ENCODE peak calls at places on chromosome 1, in nine cellular contexts. X, F, V, K, G, P, N, R and H are unnamed samples.

GRCh38 chr1:91830242-91831131 is 55.5 kb downstream of the TGFBR3 start:
- DNase-seq in G (peak), N (no peak), R (no peak), F (no peak), P (no peak), K (peak), X (no peak), V (no peak), H (peak)

GRCh38 chr1:69791311-69791710 is 223.6 kb downstream of the LRRC7 start:
- DNase-seq in P (no peak), G (no peak), X (no peak), F (no peak), R (no peak), K (peak), N (no peak), V (no peak), H (no peak)

GRCh38 chr1:84379128-84379527 is 19.2 kb upstream of the DNASE2B start:
- DNase-seq in P (no peak), F (no peak), K (peak), V (no peak), N (no peak), G (no peak), X (no peak), R (no peak), H (peak)

GRCh38 chr1:162538815-162539431 is 22.6 kb upstream of the UAP1 start:
- DNase-seq in F (no peak), R (no peak), V (no peak), K (peak), X (no peak), P (peak), G (no peak), N (no peak), H (peak)

GRCh38 chr1:182392045-182393028 is 747 bp upstream of the GLUL start:
- DNase-seq in F (no peak), P (no peak), G (peak), V (peak), X (no peak), R (no peak), N (no peak), K (peak), H (peak)

GRCh38 chr1:11967028-11967547 is 13.2 kb upstream of the MFN2 start:
- DNase-seq in G (peak), N (peak), K (peak), P (peak), R (peak), X (peak), V (peak), F (peak), H (peak)

GRCh38 chr1:204128964-204129896 is 22.6 kb downstream of the ETNK2 start:
- DNase-seq in R (peak), X (peak), V (peak), G (peak), P (no peak), F (peak), K (peak), N (peak), H (peak)

GRCh38 chr1:101136739-101137138 is 100.1 kb upstream of the S1PR1 start:
- DNase-seq in R (peak), G (no peak), F (peak), K (peak), X (peak), N (no peak), V (peak), P (no peak), H (peak)

GRCh38 chr1:117930484-117930883 is 945 bp downstream of the WDR3 start:
- DNase-seq in G (no peak), V (peak), K (peak), P (no peak), X (peak), N (peak), R (no peak), F (no peak), H (no peak)

GRCh38 chr1:27418326-27418761 is 25.9 kb downstream of the GPR3 start:
- DNase-seq in K (peak), V (no peak), X (no peak), G (peak), P (no peak), F (no peak), R (peak), N (no peak), H (peak)

GRCh38 chr1:186945146-186945545 is 116.4 kb downstream of the PLA2G4A start:
- DNase-seq in K (no peak), F (no peak), G (no peak), P (no peak), X (no peak), V (no peak), R (no peak), N (no peak), H (no peak)

GRCh38 chr1:186949173-186949572 is 120.4 kb downstream of the PLA2G4A start:
- DNase-seq in K (no peak), V (no peak), N (no peak), X (no peak), R (no peak), G (no peak), F (no peak), P (no peak), H (no peak)

GRCh38 chr1:186953876-186954275 is 125.1 kb downstream of the PLA2G4A start:
- DNase-seq in F (no peak), P (no peak), G (no peak), K (no peak), N (no peak), V (no peak), X (no peak), R (no peak), H (no peak)

GRCh38 chr1:186948542-186948941 is 119.8 kb downstream of the PLA2G4A start:
- DNase-seq in F (no peak), R (no peak), X (no peak), N (no peak), K (peak), G (no peak), P (no peak), V (no peak), H (no peak)

GRCh38 chr1:186950547-186950946 is 121.8 kb downstream of the PLA2G4A start:
- DNase-seq in G (no peak), K (peak), N (no peak), V (no peak), X (no peak), P (peak), R (no peak), F (no peak), H (peak)
- TF ChIP-seq EZH2phosphoT487 in G (no peak), K (no peak), N (no peak), V (no peak), X (no peak), P (no peak), R (no peak), F (no peak), H (no peak)

GRCh38 chr1:32592953-32593352 is 53.7 kb downstream of the ZBTB8A start:
- DNase-seq in X (no peak), K (peak), P (no peak), F (no peak), G (no peak), R (no peak), N (no peak), V (no peak), H (no peak)
- TF ChIP-seq EZH2phosphoT487 in X (no peak), K (no peak), P (no peak), F (no peak), G (no peak), R (no peak), N (no peak), V (no peak), H (no peak)

DNA sequence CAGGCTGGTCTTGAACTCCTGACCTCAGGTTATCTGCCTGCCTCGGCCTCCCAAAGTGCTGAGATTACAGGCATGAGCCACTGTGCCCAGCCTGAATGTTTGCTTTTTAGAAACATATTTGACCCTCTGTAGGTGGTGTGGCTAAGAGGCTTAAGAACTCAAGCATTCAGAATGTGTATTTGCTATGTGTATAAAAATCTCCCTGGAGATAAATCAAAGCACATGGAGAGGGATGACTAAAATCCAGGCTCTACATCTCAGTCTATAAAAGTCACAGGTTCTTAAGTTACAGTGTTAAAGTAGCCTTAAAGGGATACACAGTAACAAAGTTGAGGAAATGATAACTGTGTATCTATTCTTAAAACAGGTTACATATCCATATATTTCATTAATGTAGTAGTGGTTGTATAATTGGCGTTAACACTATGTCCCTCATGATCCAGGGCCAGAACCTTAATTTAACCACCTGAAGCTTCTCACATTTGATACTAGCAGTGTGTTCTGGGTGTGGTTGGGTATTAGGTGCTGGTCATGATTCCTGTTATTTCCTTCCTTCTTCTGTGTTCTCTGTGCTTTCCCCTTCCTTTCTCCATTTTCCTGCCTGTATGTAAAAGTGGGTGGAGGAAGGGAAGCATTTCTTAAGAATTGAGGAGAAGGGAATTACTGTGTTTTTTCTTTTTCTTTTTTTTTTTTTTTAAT is 16.2 kb downstream of the GIPC2 start:
- DNase-seq in K (peak), F (no peak), V (no peak), G (peak), N (no peak), R (no peak), X (no peak), P (no peak), H (peak)
- TF ChIP-seq EZH2phosphoT487 in K (no peak), F (no peak), V (no peak), G (no peak), N (no peak), R (no peak), X (no peak), P (no peak), H (no peak)

GRCh38 chr1:230414102-230414501 is 12.0 kb downstream of the PGBD5 start:
- DNase-seq in K (no peak), G (no peak), F (no peak), X (no peak), V (no peak), P (no peak), N (no peak), R (no peak), H (no peak)

GRCh38 chr1:230415405-230416119 is 10.6 kb downstream of the PGBD5 start:
- DNase-seq in F (no peak), G (no peak), X (no peak), N (peak), R (no peak), V (no peak), P (no peak), K (no peak), H (no peak)

GRCh38 chr1:230414694-230415093 is 11.4 kb downstream of the PGBD5 start:
- DNase-seq in N (no peak), K (no peak), P (no peak), X (no peak), R (no peak), V (no peak), F (no peak), G (no peak), H (no peak)

GRCh38 chr1:230413061-230413460 is 13.1 kb downstream of the PGBD5 start:
- DNase-seq in G (no peak), K (no peak), P (no peak), F (no peak), X (no peak), R (no peak), N (no peak), V (no peak), H (no peak)

GRCh38 chr1:230416430-230416829 is 9.7 kb downstream of the PGBD5 start:
- DNase-seq in K (no peak), G (no peak), P (no peak), R (no peak), V (no peak), N (no peak), X (no peak), F (no peak), H (no peak)
- TF ChIP-seq EZH2phosphoT487 in K (no peak), G (no peak), P (no peak), R (no peak), V (no peak), N (no peak), X (no peak), F (no peak), H (no peak)

GRCh38 chr1:234659538-234659937 is 49.6 kb upstream of the IRF2BP2 start:
- DNase-seq in K (peak), X (no peak), G (peak), N (no peak), V (no peak), F (no peak), P (peak), R (no peak), H (peak)
- TF ChIP-seq EZH2phosphoT487 in K (no peak), X (no peak), G (no peak), N (no peak), V (no peak), F (no peak), P (no peak), R (no peak), H (no peak)